ENCODE peak calls at places on chromosomes 1 and 21, in nine cellular contexts. B is IMR-90, L is tibial nerve, W is right lobe of liver, K is body of pancreas, U is prostate gland, G is breast epithelium, P is Peyer's patch, E is HCT116. V is an unnamed sample.

GRCh38 chr1:116435806-116436486 is 62.9 kb downstream of the ATP1A1 start:
- DNase-seq in K (no peak), L (no peak), W (no peak), B (no peak), G (no peak), U (no peak), P (no peak), E (no peak), V (no peak)

GRCh38 chr1:238530209-238530851 is 639.6 kb upstream of the ZP4 start:
- DNase-seq in K (no peak), L (no peak), U (no peak), W (no peak), P (no peak), G (no peak), B (no peak), E (no peak), V (no peak)

GRCh38 chr1:177163844-177164379 is 600 bp downstream of the ASTN1 start:
- DNase-seq in E (no peak), B (no peak), U (no peak), K (no peak), W (no peak), G (no peak), P (no peak), L (no peak), V (peak; percentile 33)

GRCh38 chr21:44871576-44872265 is 1.8 kb downstream of the PTTG1IP start:
- DNase-seq in L (no peak), G (no peak), B (peak; percentile 77), U (peak; percentile 47), W (peak; percentile 54), K (peak; percentile 58), P (no peak), E (no peak), V (peak; percentile 42)

GRCh38 chr21:19507682-19508260 is 1104.2 kb upstream of the TMPRSS15 start:
- DNase-seq in K (no peak), G (no peak), B (no peak), U (no peak), P (no peak), E (no peak), W (no peak), L (no peak), V (no peak)

GRCh38 chr1:201013031-201013485 is 10.5 kb downstream of the KIF21B start:
- DNase-seq in E (no peak), W (no peak), K (no peak), U (no peak), G (no peak), P (no peak), B (no peak), L (no peak), V (no peak)

GRCh38 chr1:184418955-184419733 is 32.3 kb downstream of the C1orf21 start:
- DNase-seq in E (no peak), L (no peak), W (no peak), G (no peak), K (no peak), U (no peak), B (peak; percentile 78), P (no peak), V (no peak)

GRCh38 chr1:47323475-47324105 is 9.6 kb upstream of the STIL start:
- DNase-seq in U (peak; percentile 51), B (no peak), E (no peak), K (peak; percentile 34), L (no peak), G (no peak), W (no peak), P (no peak), V (no peak)

DNA sequence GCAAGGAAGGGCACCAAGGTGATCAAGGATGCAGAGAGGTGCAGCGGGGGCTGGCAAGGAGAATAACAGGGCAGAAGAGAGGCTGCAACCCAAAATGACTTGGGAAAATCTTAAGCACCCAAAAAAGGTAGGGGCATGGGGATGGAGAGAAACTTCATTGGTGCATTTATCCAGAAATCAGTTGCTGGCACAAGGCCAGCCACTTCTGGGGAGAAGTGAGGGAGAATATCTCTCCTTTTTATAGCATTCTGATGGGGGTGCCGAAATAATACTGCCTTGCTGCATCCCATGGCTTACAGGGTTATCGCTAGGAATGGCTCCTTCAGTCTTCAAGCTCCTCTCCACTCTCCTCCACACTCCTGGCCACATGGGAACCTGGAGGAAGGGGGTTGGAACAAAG is 47.9 kb downstream of the SUSD4 start:
- DNase-seq in G (no peak), P (no peak), E (no peak), W (no peak), B (no peak), L (no peak), U (no peak), K (no peak), V (no peak)
- TF ChIP-seq POLR2A in G (no peak), P (no peak), E (no peak), W (no peak), B (no peak), L (no peak), U (no peak), K (no peak), V (no peak)

GRCh38 chr1:65524931-65525296 is 104.4 kb downstream of the LEPR start:
- DNase-seq in G (no peak), W (no peak), L (no peak), U (no peak), P (no peak), B (no peak), K (no peak), E (no peak), V (no peak)

GRCh38 chr1:65527211-65527610 is 106.7 kb downstream of the LEPR start:
- DNase-seq in E (no peak), U (no peak), G (no peak), P (no peak), W (no peak), B (peak; percentile 41), L (no peak), K (no peak), V (no peak)

GRCh38 chr1:65527672-65528071 is 107.2 kb downstream of the LEPR start:
- DNase-seq in B (no peak), W (no peak), K (no peak), U (no peak), E (no peak), G (no peak), L (no peak), P (no peak), V (no peak)

GRCh38 chr1:65526049-65526556 is 105.6 kb downstream of the LEPR start:
- DNase-seq in W (no peak), B (no peak), U (no peak), E (no peak), P (no peak), K (no peak), L (no peak), G (no peak), V (no peak)

GRCh38 chr1:65525297-65526048 is 105.0 kb downstream of the LEPR start:
- DNase-seq in G (no peak), E (no peak), K (peak; percentile 5), P (no peak), U (no peak), B (no peak), L (peak; percentile 18), W (peak; percentile 56), V (peak; percentile 35)
- H3K4me3 ChIP-seq in G (peak overlapping the region; percentile 79), E (no peak overlapping the region), K (no peak overlapping the region), P (peak overlapping the region; percentile 25), U (peak overlapping the region; percentile 39), B (peak overlapping the region; percentile 43), L (peak overlapping the region; percentile 49), W (peak overlapping the region; percentile 59), V (peak overlapping the region; percentile 43)

DNA sequence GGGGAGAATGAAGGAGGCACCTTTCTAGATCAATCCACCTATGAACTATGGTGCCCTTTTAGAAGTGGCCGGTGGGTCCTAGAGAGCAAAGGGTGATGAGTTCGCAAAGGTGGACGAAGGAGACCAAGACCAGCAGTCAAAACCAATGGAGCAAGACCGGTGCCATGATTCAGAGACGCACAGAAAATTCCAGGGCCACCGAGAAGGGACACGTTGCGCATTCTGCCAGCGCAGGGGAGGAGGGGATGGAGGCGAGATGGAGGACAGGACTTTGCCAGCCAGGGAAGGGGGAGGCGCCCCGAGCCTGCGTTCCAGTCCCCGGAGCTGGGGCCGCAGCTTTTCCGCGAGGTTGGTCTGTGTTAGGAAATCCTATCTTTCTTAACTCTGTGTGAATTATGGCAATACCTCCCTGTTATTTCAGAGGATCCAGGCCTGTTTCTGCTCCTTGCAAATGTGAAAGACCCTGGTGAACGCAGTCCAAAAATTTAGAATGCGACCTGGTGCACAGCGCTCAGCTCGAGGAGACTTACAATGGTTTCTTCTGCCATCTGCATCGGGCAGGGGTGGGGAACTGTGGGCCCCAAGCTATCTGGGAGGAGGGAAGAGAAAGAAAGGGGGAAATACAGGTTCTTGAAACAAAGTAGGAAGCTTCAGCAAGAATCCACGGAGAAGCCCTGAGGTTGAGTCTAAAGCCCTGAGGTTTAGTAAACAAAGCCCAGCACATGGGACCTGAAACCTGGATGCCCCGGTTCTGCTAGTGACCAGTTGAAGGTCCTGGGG is 129.4 kb downstream of the MRPS6 start:
- DNase-seq in L (no peak), P (no peak), E (peak; percentile 3), W (peak; percentile 55), B (no peak), K (peak; percentile 16), U (no peak), G (no peak), V (no peak)
- H3K4me1 ChIP-seq in L (no peaks in the 10 kb centered on the region), P (peaks cover 6% of the 10 kb centered on the region), E (peaks cover 8% of the 10 kb centered on the region), W (no peaks in the 10 kb centered on the region), B (peaks cover 15% of the 10 kb centered on the region), K (peaks cover 15% of the 10 kb centered on the region), U (no peaks in the 10 kb centered on the region), G (no peaks in the 10 kb centered on the region), V (no peaks in the 10 kb centered on the region)

GRCh38 chr1:206821493-206821892 is 43.9 kb upstream of the IL20 start:
- DNase-seq in E (no peak), G (no peak), P (no peak), L (no peak), W (no peak), B (no peak), U (no peak), K (no peak), V (no peak)

GRCh38 chr1:206812456-206812855 is 40.2 kb upstream of the IL10 start:
- DNase-seq in G (no peak), E (no peak), U (no peak), B (no peak), P (no peak), K (no peak), W (no peak), L (no peak), V (no peak)

GRCh38 chr1:206814716-206815341 is 42.5 kb upstream of the IL10 start:
- DNase-seq in L (no peak), K (no peak), W (no peak), E (no peak), B (peak; percentile 79), G (no peak), U (no peak), P (no peak), V (no peak)

DNA sequence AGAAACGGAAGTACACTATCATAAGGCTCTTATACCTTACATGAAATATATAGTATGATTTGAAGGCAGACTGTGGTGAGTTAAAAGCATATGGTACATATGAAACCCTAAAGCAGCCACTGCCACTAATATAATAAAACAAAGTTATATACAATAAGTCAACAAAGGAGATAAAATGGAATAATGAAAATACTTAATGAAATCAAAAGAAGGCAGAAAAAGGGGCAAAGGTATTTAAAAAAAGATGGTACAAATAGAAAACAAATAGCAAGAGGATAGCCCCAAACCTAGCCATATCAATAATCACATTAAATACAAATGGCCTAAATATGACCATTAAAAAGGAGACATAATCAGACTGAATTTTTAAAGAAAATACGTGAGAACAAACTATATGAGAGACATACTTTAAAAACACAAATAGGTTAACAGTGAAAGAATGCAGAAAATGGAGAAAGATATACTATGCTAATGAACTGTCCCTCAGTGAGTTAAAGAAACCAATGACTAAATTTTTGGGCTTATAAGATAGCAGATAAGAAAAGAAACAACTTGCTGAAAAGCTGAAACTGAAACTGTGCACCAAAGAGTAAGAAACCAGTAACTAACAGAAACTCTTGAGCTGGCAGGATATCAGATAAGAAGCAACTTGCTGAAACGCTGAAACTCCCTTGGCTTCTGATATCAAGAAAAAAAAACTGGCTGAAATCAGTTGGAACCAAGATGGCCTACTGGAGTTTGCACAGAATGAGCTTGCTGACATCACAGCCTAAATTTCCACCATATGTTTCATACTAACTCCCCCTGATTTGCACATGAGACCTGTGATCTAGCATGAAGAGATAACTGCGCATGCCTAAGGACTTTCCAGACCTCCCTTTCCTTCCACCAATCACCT is 44.3 kb upstream of the IL10 start:
- DNase-seq in W (no peak), L (no peak), G (no peak), U (no peak), K (no peak), E (no peak), B (peak; percentile 40), P (no peak), V (no peak)
- TF ChIP-seq POLR2A in W (no peak), L (no peak), G (no peak), U (no peak), K (no peak), E (no peak), B (no peak), P (no peak), V (no peak)